ENCODE peak calls at places on chromosomes 16 and 17, in eight cellular contexts. One of them, this sample, is unnamed.

GRCh38 chr16:78421244-78421661 is 321.8 kb downstream of the WWOX start:
- DNase-seq in astrocyte of the cerebellum: no peak
- DNase-seq in A549: no peak
- DNase-seq in GM13977: no peak
- DNase-seq in transverse colon: no peak
- DNase-seq in lower leg skin: no peak
- DNase-seq in dorsolateral prefrontal cortex: no peak
- DNase-seq in right atrium auricular region: no peak
- DNase-seq in this sample: no peak

GRCh38 chr17:7443499-7444485 is 1.1 kb upstream of the CHRNB1 start:
- DNase-seq in dorsolateral prefrontal cortex: no peak
- DNase-seq in transverse colon: no peak
- DNase-seq in lower leg skin: no peak
- DNase-seq in A549: no peak
- DNase-seq in astrocyte of the cerebellum: no peak
- DNase-seq in GM13977: no peak
- DNase-seq in right atrium auricular region: no peak
- DNase-seq in this sample: no peak

GRCh38 chr17:33416131-33416530 is 123.0 kb upstream of the ASIC2 start:
- DNase-seq in dorsolateral prefrontal cortex: no peak
- DNase-seq in GM13977: no peak
- DNase-seq in A549: no peak
- DNase-seq in astrocyte of the cerebellum: no peak
- DNase-seq in right atrium auricular region: no peak
- DNase-seq in transverse colon: no peak
- DNase-seq in lower leg skin: no peak
- DNase-seq in this sample: no peak

GRCh38 chr17:27958708-27959381 is 65.7 kb upstream of the LYRM9 start:
- DNase-seq in right atrium auricular region: no peak
- DNase-seq in GM13977: no peak
- DNase-seq in dorsolateral prefrontal cortex: no peak
- DNase-seq in lower leg skin: no peak
- DNase-seq in transverse colon: no peak
- DNase-seq in A549: no peak
- DNase-seq in astrocyte of the cerebellum: no peak
- DNase-seq in this sample: no peak

GRCh38 chr16:50393461-50394214 is 24.9 kb upstream of the BRD7 start:
- DNase-seq in dorsolateral prefrontal cortex: no peak
- DNase-seq in lower leg skin: peak
- DNase-seq in transverse colon: no peak
- DNase-seq in A549: no peak
- DNase-seq in astrocyte of the cerebellum: no peak
- DNase-seq in right atrium auricular region: peak
- DNase-seq in GM13977: no peak
- DNase-seq in this sample: no peak

GRCh38 chr17:32458367-32458766 is 14.1 kb downstream of the PSMD11 start:
- DNase-seq in GM13977: no peak
- DNase-seq in lower leg skin: no peak
- DNase-seq in dorsolateral prefrontal cortex: no peak
- DNase-seq in transverse colon: no peak
- DNase-seq in astrocyte of the cerebellum: no peak
- DNase-seq in A549: no peak
- DNase-seq in right atrium auricular region: no peak
- DNase-seq in this sample: no peak

GRCh38 chr17:64313577-64313976 is 50.5 kb upstream of the TEX2 start:
- DNase-seq in astrocyte of the cerebellum: no peak
- DNase-seq in GM13977: no peak
- DNase-seq in A549: no peak
- DNase-seq in dorsolateral prefrontal cortex: no peak
- DNase-seq in transverse colon: no peak
- DNase-seq in right atrium auricular region: no peak
- DNase-seq in lower leg skin: no peak
- DNase-seq in this sample: no peak

GRCh38 chr17:41967141-41967920 is 736 bp downstream of the CNP start:
- DNase-seq in astrocyte of the cerebellum: no peak
- DNase-seq in right atrium auricular region: no peak
- DNase-seq in dorsolateral prefrontal cortex: peak
- DNase-seq in GM13977: peak
- DNase-seq in transverse colon: peak
- DNase-seq in lower leg skin: no peak
- DNase-seq in A549: no peak
- DNase-seq in this sample: no peak

GRCh38 chr17:82324566-82325285 is 7.3 kb upstream of the CD7 start:
- DNase-seq in transverse colon: peak
- DNase-seq in astrocyte of the cerebellum: no peak
- DNase-seq in A549: no peak
- DNase-seq in lower leg skin: no peak
- DNase-seq in right atrium auricular region: no peak
- DNase-seq in GM13977: no peak
- DNase-seq in dorsolateral prefrontal cortex: no peak
- DNase-seq in this sample: peak

GRCh38 chr16:10663744-10664143 is 31.0 kb downstream of the TEKT5 start:
- DNase-seq in transverse colon: no peak
- DNase-seq in GM13977: no peak
- DNase-seq in astrocyte of the cerebellum: no peak
- DNase-seq in A549: no peak
- DNase-seq in lower leg skin: no peak
- DNase-seq in right atrium auricular region: no peak
- DNase-seq in dorsolateral prefrontal cortex: no peak
- DNase-seq in this sample: no peak

GRCh38 chr17:7903154-7904103 is 12.7 kb downstream of the RNF227 start:
- DNase-seq in A549: no peak
- DNase-seq in transverse colon: no peak
- DNase-seq in GM13977: no peak
- DNase-seq in astrocyte of the cerebellum: no peak
- DNase-seq in right atrium auricular region: no peak
- DNase-seq in dorsolateral prefrontal cortex: no peak
- DNase-seq in lower leg skin: no peak
- DNase-seq in this sample: no peak

GRCh38 chr17:3037259-3037658 is 26.1 kb downstream of the OR1D5 start:
- DNase-seq in transverse colon: no peak
- DNase-seq in A549: no peak
- DNase-seq in dorsolateral prefrontal cortex: no peak
- DNase-seq in GM13977: no peak
- DNase-seq in astrocyte of the cerebellum: no peak
- DNase-seq in right atrium auricular region: no peak
- DNase-seq in lower leg skin: no peak
- DNase-seq in this sample: no peak

GRCh38 chr16:87117936-87118335 is 199.3 kb downstream of the C16orf95 start:
- DNase-seq in transverse colon: no peak
- DNase-seq in right atrium auricular region: no peak
- DNase-seq in dorsolateral prefrontal cortex: no peak
- DNase-seq in GM13977: no peak
- DNase-seq in A549: no peak
- DNase-seq in lower leg skin: no peak
- DNase-seq in astrocyte of the cerebellum: no peak
- DNase-seq in this sample: no peak

GRCh38 chr17:49497147-49498036 is 2.3 kb downstream of the NGFR start:
- DNase-seq in A549: no peak
- DNase-seq in dorsolateral prefrontal cortex: no peak
- DNase-seq in transverse colon: peak
- DNase-seq in right atrium auricular region: peak
- DNase-seq in GM13977: no peak
- DNase-seq in lower leg skin: no peak
- DNase-seq in astrocyte of the cerebellum: no peak
- DNase-seq in this sample: no peak

GRCh38 chr16:31085873-31086628 is 2.7 kb downstream of the PRSS53 start:
- DNase-seq in transverse colon: no peak
- DNase-seq in dorsolateral prefrontal cortex: no peak
- DNase-seq in lower leg skin: no peak
- DNase-seq in right atrium auricular region: no peak
- DNase-seq in astrocyte of the cerebellum: no peak
- DNase-seq in A549: no peak
- DNase-seq in GM13977: no peak
- DNase-seq in this sample: no peak

GRCh38 chr17:82888583-82889495 is 49.0 kb upstream of the ZNF750 start:
- DNase-seq in transverse colon: no peak
- DNase-seq in GM13977: no peak
- DNase-seq in dorsolateral prefrontal cortex: no peak
- DNase-seq in right atrium auricular region: no peak
- DNase-seq in astrocyte of the cerebellum: no peak
- DNase-seq in lower leg skin: no peak
- DNase-seq in A549: no peak
- DNase-seq in this sample: no peak

DNA sequence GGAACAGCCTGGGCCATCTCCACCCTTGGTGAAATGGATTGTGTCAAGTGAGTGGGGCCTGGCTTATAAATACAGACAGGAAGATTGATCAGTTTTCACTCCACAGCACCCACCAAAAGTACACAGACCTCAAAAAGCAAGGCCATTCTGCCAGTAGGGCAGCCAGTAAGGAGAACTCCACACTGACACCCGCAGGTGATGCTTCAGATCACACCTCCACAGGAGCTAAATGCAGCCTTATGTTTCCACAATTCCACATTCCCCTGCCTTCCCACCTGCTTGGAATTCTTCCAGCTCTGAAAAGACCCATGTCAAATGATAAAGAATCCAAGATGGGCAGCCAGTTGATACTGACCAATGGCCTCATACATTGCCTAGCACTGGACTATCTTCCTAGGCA is 191.1 kb downstream of the ZFHX3 start:
- DNase-seq in GM13977: peak
- DNase-seq in lower leg skin: no peak
- DNase-seq in A549: peak
- DNase-seq in transverse colon: no peak
- DNase-seq in dorsolateral prefrontal cortex: no peak
- DNase-seq in right atrium auricular region: no peak
- DNase-seq in astrocyte of the cerebellum: no peak
- DNase-seq in this sample: peak
- TF ChIP-seq CTCF in GM13977: peak
- TF ChIP-seq CTCF in lower leg skin: no peak
- TF ChIP-seq CTCF in A549: peak
- TF ChIP-seq CTCF in transverse colon: no peak
- TF ChIP-seq CTCF in dorsolateral prefrontal cortex: peak
- TF ChIP-seq CTCF in right atrium auricular region: no peak
- TF ChIP-seq CTCF in astrocyte of the cerebellum: peak
- TF ChIP-seq CTCF in this sample: peak

DNA sequence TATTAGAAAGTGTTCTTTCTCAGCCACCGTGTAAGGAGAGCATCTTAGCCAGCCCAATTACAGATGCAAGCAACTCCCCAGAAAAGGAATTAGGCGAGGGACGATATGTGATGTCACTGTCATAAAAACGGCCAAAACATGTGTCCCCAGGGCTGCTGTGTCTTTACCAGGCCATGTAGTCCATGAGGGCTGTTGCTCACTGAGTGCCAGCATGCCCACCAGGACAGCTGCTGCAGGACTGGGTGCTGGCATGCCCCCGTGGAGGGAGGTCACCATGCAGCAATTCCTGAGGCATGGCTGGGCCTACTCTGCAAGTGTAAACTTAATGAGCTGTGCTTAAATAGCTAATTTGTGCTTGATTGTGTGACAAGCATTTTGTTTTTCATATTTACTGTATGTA is 156.9 kb downstream of the LGALS9B start:
- DNase-seq in dorsolateral prefrontal cortex: no peak
- DNase-seq in right atrium auricular region: no peak
- DNase-seq in GM13977: no peak
- DNase-seq in transverse colon: no peak
- DNase-seq in lower leg skin: no peak
- DNase-seq in A549: no peak
- DNase-seq in astrocyte of the cerebellum: no peak
- DNase-seq in this sample: no peak
- TF ChIP-seq CTCF in dorsolateral prefrontal cortex: no peak
- TF ChIP-seq CTCF in right atrium auricular region: no peak
- TF ChIP-seq CTCF in GM13977: no peak
- TF ChIP-seq CTCF in transverse colon: no peak
- TF ChIP-seq CTCF in lower leg skin: no peak
- TF ChIP-seq CTCF in A549: no peak
- TF ChIP-seq CTCF in astrocyte of the cerebellum: no peak
- TF ChIP-seq CTCF in this sample: no peak

DNA sequence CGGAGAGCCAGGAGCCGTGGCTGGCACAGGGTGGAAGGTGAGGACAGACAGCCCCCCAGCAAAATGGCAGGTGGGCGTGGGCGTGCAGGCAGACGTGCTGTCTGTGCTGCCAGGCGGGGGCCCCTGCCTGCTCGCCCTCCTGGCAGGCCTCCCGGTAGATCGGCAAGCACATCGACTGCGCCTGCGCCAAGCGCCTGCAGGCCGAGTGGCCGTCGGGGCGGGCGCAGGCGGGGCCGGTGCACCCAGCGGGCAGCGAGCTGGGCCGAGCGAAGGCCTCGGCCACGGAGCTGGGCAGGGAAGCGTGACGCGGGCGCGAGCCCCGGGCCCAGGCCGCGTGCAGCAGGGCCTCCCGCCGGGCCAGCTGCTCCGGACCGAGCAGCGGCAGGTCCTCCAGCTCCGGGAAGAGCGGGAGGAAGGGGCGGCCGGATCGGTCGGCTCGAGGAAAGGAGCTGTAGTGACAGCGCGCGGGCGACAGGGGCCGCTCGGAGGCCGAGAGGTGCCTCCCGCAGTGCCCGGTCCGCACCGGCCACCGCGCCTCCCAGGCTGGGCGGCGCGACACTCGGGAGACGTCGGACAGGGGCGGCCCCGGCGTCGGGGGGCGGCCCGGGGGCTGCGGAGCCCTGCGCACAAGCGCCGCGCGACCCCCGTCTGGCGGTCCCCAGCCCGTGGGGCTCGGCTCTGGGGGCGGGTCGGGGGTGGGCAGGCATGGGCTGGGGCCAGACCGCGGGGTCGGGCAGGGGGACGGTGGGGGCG is 16.9 kb downstream of the GRIN2C start:
- DNase-seq in A549: peak
- DNase-seq in dorsolateral prefrontal cortex: no peak
- DNase-seq in GM13977: peak
- DNase-seq in lower leg skin: no peak
- DNase-seq in right atrium auricular region: peak
- DNase-seq in astrocyte of the cerebellum: no peak
- DNase-seq in transverse colon: peak
- DNase-seq in this sample: peak
- TF ChIP-seq CTCF in A549: peak
- TF ChIP-seq CTCF in dorsolateral prefrontal cortex: peak
- TF ChIP-seq CTCF in GM13977: peak
- TF ChIP-seq CTCF in lower leg skin: no peak
- TF ChIP-seq CTCF in right atrium auricular region: peak
- TF ChIP-seq CTCF in astrocyte of the cerebellum: peak
- TF ChIP-seq CTCF in transverse colon: peak
- TF ChIP-seq CTCF in this sample: peak

DNA sequence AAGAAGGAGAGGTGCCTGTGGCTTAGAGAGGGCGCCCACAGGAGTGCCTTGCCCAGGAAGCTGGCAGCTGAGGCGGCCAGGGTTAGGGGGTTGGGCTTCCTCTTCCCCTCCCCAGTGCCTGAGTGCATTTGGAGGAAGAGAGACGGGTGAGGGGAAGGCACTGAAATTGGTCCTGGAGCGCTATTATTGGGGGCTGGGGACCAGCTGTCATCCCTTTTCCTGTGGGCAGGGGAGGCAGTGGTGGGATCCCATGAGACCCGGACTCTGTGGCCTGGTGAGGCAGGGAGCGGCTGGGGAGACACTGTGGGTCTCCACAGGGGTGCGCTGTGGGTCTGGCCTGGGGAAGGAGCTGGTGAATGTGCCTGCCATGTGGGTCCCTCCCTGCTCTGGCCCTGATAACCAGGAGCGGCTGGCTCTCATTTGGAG is 259.7 kb downstream of the SEC14L1 start:
- DNase-seq in GM13977: peak
- DNase-seq in dorsolateral prefrontal cortex: no peak
- DNase-seq in astrocyte of the cerebellum: no peak
- DNase-seq in A549: no peak
- DNase-seq in transverse colon: no peak
- DNase-seq in lower leg skin: no peak
- DNase-seq in right atrium auricular region: no peak
- DNase-seq in this sample: peak
- TF ChIP-seq CTCF in GM13977: peak
- TF ChIP-seq CTCF in dorsolateral prefrontal cortex: no peak
- TF ChIP-seq CTCF in astrocyte of the cerebellum: peak
- TF ChIP-seq CTCF in A549: peak
- TF ChIP-seq CTCF in transverse colon: peak
- TF ChIP-seq CTCF in lower leg skin: no peak
- TF ChIP-seq CTCF in right atrium auricular region: no peak
- TF ChIP-seq CTCF in this sample: peak